ENCODE peak calls at places on chromosome 22, in ten cellular contexts. T is GM12878, P is HCT116, B is lower leg skin, Z is spleen, E is NB4, M is transverse colon, Y is ovary, S is right lobe of liver, R is A549. V is an unnamed sample.

GRCh38 chr22:46050916-46051614 is 74.1 kb upstream of the WNT7B start:
- DNase-seq in M (peak), S (peak), Y (peak), T (no peak), P (no peak), E (no peak), B (peak), R (no peak), Z (peak), V (no peak)

GRCh38 chr22:37415210-37415609 is 12.1 kb downstream of the ELFN2 start:
- DNase-seq in S (no peak), M (no peak), P (no peak), B (no peak), T (no peak), Y (no peak), E (no peak), R (no peak), Z (no peak), V (no peak)

GRCh38 chr22:17097701-17098100 is 12.9 kb downstream of the IL17RA start:
- DNase-seq in P (no peak), E (no peak), Y (no peak), R (no peak), B (no peak), Z (peak), S (no peak), M (no peak), T (no peak), V (no peak)

GRCh38 chr22:38202437-38203089 is 769 bp downstream of the MAFF start:
- DNase-seq in T (no peak), Z (peak), Y (peak), P (no peak), M (peak), B (peak), E (peak), R (no peak), S (peak), V (peak)

GRCh38 chr22:23608583-23608982 is 23.5 kb downstream of the DRICH1 start:
- DNase-seq in E (peak), Z (no peak), T (no peak), P (no peak), B (peak), S (no peak), M (no peak), Y (no peak), R (no peak), V (no peak)

GRCh38 chr22:28810839-28811491 is 10.6 kb upstream of the XBP1 start:
- DNase-seq in M (no peak), Y (no peak), R (no peak), E (peak), S (no peak), B (peak), Z (peak), P (no peak), T (no peak), V (no peak)

GRCh38 chr22:47202819-47203553 is 440.5 kb downstream of the TBC1D22A start:
- DNase-seq in Y (no peak), S (no peak), B (peak), M (no peak), T (no peak), R (no peak), P (no peak), Z (peak), E (no peak), V (no peak)

GRCh38 chr22:49155809-49156580 is 671.7 kb downstream of the BRD1 start:
- DNase-seq in S (no peak), T (no peak), R (no peak), M (no peak), Z (no peak), P (no peak), E (peak), Y (no peak), B (no peak), V (no peak)

GRCh38 chr22:27331526-27332281 is 469.9 kb downstream of the MN1 start:
- DNase-seq in E (peak), P (no peak), T (no peak), M (peak), Y (no peak), B (peak), R (peak), S (peak), Z (no peak), V (peak)

GRCh38 chr22:45612940-45613339 is 58.7 kb upstream of the ATXN10 start:
- DNase-seq in Z (no peak), M (no peak), E (no peak), T (no peak), R (no peak), B (no peak), Y (no peak), S (no peak), P (no peak), V (no peak)

GRCh38 chr22:39526736-39527171 is 5.8 kb downstream of the RPS19BP1 start:
- DNase-seq in Z (peak), Y (no peak), P (no peak), T (no peak), S (no peak), R (no peak), B (no peak), M (no peak), E (peak), V (no peak)

GRCh38 chr22:47259990-47260389 is 497.5 kb downstream of the TBC1D22A start:
- DNase-seq in R (no peak), T (no peak), E (peak), Y (no peak), B (peak), P (no peak), Z (no peak), M (no peak), S (no peak), V (no peak)

GRCh38 chr22:26983311-26983710 is 325.9 kb downstream of the MIAT start:
- DNase-seq in P (no peak), S (no peak), Z (no peak), B (no peak), R (no peak), Y (no peak), M (no peak), T (no peak), E (no peak), V (no peak)

GRCh38 chr22:23578306-23578705 is 1.8 kb downstream of the IGLL1 start:
- DNase-seq in B (no peak), R (no peak), Y (no peak), P (no peak), T (no peak), E (no peak), M (no peak), S (no peak), Z (no peak), V (no peak)

GRCh38 chr22:28955817-28956216 is 72.4 kb downstream of the ZNRF3 start:
- DNase-seq in B (peak), S (no peak), E (peak), Z (no peak), M (peak), P (no peak), T (peak), R (no peak), Y (no peak), V (no peak)

GRCh38 chr22:47030881-47031627 is 268.6 kb downstream of the TBC1D22A start:
- DNase-seq in S (peak), E (no peak), P (no peak), R (no peak), Y (no peak), T (no peak), B (no peak), M (peak), Z (peak), V (no peak)

GRCh38 chr22:27541831-27542230 is 259.7 kb downstream of the MN1 start:
- DNase-seq in T (no peak), B (no peak), E (no peak), Y (no peak), P (no peak), R (no peak), S (no peak), M (no peak), Z (no peak), V (no peak)

GRCh38 chr22:23259916-23260644 is 79.8 kb downstream of the BCR start:
- DNase-seq in E (no peak), S (no peak), P (no peak), B (no peak), R (no peak), Z (no peak), T (no peak), M (no peak), Y (no peak), V (no peak)

GRCh38 chr22:35629406-35630234 is 12.5 kb upstream of the MB start:
- DNase-seq in E (peak), Y (peak), R (peak), Z (no peak), B (peak), S (peak), T (peak), P (peak), M (peak), V (peak)

GRCh38 chr22:47071812-47072641 is 309.6 kb downstream of the TBC1D22A start:
- DNase-seq in R (no peak), E (no peak), Z (peak), P (no peak), Y (no peak), M (no peak), T (no peak), S (no peak), B (peak), V (no peak)

GRCh38 chr22:26770624-26771023 is 113.2 kb downstream of the MIAT start:
- DNase-seq in P (no peak), Z (no peak), S (no peak), Y (no peak), B (no peak), R (no peak), T (no peak), M (no peak), E (peak), V (no peak)

GRCh38 chr22:36194971-36195370 is 6.6 kb downstream of the APOL4 start:
- DNase-seq in Z (peak), R (peak), E (peak), M (peak), B (peak), P (peak), T (no peak), Y (peak), S (peak), V (peak)

GRCh38 chr22:37932821-37933578 is 20.4 kb downstream of the C22orf23 start:
- DNase-seq in R (no peak), S (no peak), M (no peak), P (no peak), E (no peak), B (no peak), T (no peak), Y (peak), Z (no peak), V (peak)

DNA sequence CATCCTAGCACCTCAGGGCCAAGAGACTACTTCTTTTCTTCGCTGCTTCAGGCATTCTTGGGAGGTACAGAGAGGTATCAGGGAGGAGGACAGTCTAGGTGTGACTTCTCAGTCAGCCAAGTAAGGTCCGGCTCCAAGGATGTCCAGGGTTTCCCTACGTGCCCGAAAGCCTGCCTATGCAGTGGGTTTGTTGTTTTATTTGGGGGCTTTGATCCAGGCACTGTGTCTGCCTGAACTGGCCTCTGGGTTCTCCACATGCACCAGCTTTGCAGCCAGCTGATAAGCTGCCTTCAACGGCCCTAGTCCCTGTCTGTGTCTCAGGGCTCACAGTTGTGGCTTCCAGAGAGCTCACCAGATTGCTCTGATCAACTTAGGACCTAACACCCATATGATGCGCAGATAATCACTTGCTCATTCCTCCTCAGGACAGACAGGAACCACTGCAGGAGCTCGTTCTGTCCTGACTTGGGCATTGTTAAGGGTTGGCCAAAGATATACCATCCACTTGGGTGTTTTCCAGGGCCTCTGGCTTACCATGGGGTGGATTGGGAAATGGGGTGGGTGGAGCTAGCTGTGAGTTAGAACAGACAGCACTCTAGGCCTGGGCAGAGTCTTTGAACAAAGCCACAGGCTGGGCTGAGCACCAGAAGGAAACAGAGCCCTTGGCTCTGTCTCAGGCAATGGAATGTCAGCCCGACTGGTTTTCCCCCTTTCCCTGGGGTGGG is 45.5 kb upstream of the CRYBB3 start:
- DNase-seq in S (peak), E (no peak), P (no peak), Y (no peak), T (no peak), R (no peak), B (no peak), Z (no peak), M (peak), V (peak)
- TF ChIP-seq POLR2A in S (no peak), E (no peak), P (no peak), Y (no peak), T (no peak), R (no peak), B (no peak), Z (no peak), M (no peak), V (no peak)

GRCh38 chr22:40529817-40530216 is 106.7 kb downstream of the MRTFA start:
- DNase-seq in B (no peak), S (no peak), P (no peak), R (no peak), Z (no peak), M (no peak), Y (no peak), T (no peak), E (no peak), V (no peak)
- TF ChIP-seq POLR2A in B (no peak), S (no peak), P (no peak), R (no peak), Z (no peak), M (no peak), Y (no peak), T (no peak), E (no peak), V (no peak)

DNA sequence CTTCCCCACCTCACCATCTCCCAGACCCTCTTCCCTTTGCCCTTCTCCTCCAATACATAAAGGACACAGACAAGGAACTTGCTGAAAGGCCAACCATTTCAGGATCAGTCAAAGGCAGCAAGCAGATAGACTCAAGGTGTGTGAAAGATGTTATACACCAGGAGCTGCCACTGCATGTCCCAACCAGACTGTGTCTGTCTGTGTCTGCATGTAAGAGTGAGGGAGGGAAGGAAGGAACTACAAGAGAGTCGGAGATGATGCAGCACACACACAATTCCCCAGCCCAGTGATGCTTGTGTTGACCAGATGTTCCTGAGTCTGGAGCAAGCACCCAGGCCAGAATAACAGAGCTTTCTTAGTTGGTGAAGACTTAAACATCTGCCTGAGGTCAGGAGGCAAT is 58.2 kb downstream of the TIMP3 start:
- DNase-seq in P (no peak), Z (no peak), E (no peak), R (no peak), B (no peak), S (no peak), M (no peak), T (no peak), Y (no peak), V (no peak)
- TF ChIP-seq POLR2A in P (no peak), Z (no peak), E (no peak), R (no peak), B (no peak), S (no peak), M (no peak), T (no peak), Y (no peak), V (no peak)

GRCh38 chr22:50200333-50201190 is at the start of gene SELENOO:
- DNase-seq in P (peak), S (peak), Z (peak), T (no peak), R (peak), M (peak), E (peak), B (peak), Y (peak), V (peak)
- TF ChIP-seq POLR2A in P (peak), S (peak), Z (no peak), T (peak), R (peak), M (peak), E (peak), B (no peak), Y (peak), V (peak)

DNA sequence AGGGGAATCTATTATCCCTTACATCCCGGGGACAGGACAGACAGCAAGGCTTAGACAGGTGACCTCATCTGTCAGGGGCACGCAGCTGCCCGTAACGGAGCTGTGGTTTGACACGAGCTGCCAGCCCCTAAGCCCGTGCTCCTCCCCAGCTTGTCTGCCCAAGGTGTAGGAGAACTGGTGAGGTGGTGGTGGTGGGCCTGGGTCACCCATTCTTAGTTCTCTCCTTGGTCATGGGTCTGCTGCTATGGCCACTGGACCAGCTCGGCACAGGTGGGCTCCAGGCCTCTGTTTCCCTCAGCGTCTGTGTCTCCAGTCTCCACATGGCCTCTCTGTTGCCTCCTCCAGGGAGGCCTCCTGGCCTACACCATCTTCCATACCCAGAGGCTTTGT is 5.4 kb downstream of the PARVG start:
- DNase-seq in Y (no peak), E (no peak), R (no peak), Z (peak), T (no peak), B (no peak), S (no peak), M (no peak), P (no peak), V (no peak)
- TF ChIP-seq POLR2A in Y (no peak), E (no peak), R (no peak), Z (no peak), T (peak), B (no peak), S (no peak), M (no peak), P (no peak), V (no peak)

GRCh38 chr22:30396871-30397655 is at the start of gene SEC14L2:
- DNase-seq in B (peak), S (peak), P (peak), E (no peak), M (peak), T (no peak), Y (peak), R (peak), Z (no peak), V (peak)
- TF ChIP-seq POLR2A in B (no peak), S (peak), P (peak), E (no peak), M (peak), T (peak), Y (peak), R (peak), Z (no peak), V (peak)

GRCh38 chr22:20025401-20026203 is 4.7 kb downstream of the TANGO2 start:
- DNase-seq in E (no peak), S (no peak), T (no peak), B (no peak), R (no peak), M (no peak), P (no peak), Y (no peak), Z (peak), V (no peak)
- TF ChIP-seq POLR2A in E (no peak), S (no peak), T (no peak), B (no peak), R (no peak), M (no peak), P (no peak), Y (no peak), Z (no peak), V (no peak)

DNA sequence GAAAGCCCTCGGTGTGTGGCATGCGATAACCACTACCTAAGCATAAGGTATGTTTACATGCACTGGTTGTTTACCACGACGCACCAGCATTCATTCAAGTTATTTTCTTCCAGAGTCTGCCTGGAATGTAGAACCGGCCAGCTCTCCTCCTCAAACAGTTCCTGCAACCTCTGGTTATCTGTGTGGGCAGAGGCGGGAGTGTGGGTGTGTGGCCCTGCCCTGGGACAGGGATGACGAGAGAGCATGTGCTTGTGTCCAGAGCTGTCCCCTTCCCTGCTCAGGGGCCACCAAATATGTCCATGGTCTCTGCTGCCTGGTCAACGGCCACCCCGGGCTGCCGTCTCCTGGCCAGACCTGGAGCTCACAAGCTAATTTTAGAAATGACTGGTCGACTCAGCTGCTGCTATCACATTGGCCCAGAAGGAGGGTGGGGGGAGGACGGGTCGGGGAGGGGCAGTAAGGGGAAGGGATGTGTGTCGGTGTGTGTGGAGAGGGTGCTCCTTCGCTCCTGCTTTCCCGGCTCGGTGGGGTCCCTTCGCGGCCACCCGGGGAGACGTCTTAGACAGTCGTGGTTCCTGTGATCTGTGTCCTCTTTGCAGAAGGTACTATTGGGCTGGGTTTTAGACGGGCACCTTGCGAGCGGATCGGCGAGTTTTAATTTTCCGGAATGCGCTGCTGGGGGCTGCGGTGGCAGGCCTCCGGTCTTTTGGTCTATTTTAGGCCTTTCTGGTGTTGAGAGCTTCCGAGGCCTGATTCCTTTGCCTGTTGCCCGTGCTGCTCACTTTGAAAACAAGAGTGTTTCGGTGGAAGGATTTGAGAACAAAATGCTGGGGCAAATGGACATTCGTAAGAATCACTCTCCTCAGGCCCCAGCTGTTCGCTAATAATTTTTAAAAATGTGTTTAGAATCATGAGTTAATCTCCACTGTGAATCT is at the start of gene MYO18B:
- DNase-seq in Z (no peak), E (peak), T (no peak), P (no peak), B (no peak), R (no peak), M (no peak), S (no peak), Y (no peak), V (no peak)
- TF ChIP-seq POLR2A in Z (no peak), E (no peak), T (no peak), P (no peak), B (no peak), R (no peak), M (no peak), S (no peak), Y (no peak), V (no peak)

V was measured in thyroid gland.